ENCODE peak calls at places on chromosomes 6 and 20, in eight cellular contexts. H, Z, X, Q, Y, M, L and E are unnamed samples.

GRCh38 chr6:152091201-152091600 is 283.7 kb downstream of the ESR1 start:
- DNase-seq in Y (no peak), Z (no peak), L (no peak), X (no peak), Q (no peak), H (no peak), M (no peak), E (no peak)

GRCh38 chr6:146620655-146621054 is 21.9 kb downstream of the ADGB start:
- DNase-seq in H (no peak), Q (no peak), Y (no peak), Z (no peak), L (no peak), X (no peak), M (no peak), E (no peak)

GRCh38 chr6:10792101-10792500 is 44.5 kb downstream of the TMEM14B start:
- DNase-seq in H (no peak), L (no peak), M (no peak), X (no peak), Y (no peak), Z (no peak), Q (no peak), E (no peak)

GRCh38 chr20:34875657-34876160 is 703 bp upstream of the ACSS2 start:
- DNase-seq in L (no peak), X (no peak), H (no peak), Y (no peak), Z (no peak), Q (no peak), M (no peak), E (no peak)

GRCh38 chr20:21352703-21353102 is 44.6 kb downstream of the NKX2-4 start:
- DNase-seq in Z (no peak), Q (no peak), L (no peak), H (no peak), M (no peak), X (no peak), Y (no peak), E (no peak)

GRCh38 chr6:52416629-52417151 is 3.5 kb upstream of the EFHC1 start:
- DNase-seq in M (no peak), X (no peak), Y (peak; percentile 49), L (peak; percentile 70), Q (no peak), Z (peak; percentile 69), H (peak; percentile 52), E (peak; percentile 54)

GRCh38 chr6:474454-475185 is 83.1 kb downstream of the IRF4 start:
- DNase-seq in Z (peak; percentile 33), X (no peak), M (no peak), Q (peak; percentile 58), Y (no peak), L (peak; percentile 75), H (no peak), E (no peak)

GRCh38 chr20:63347950-63348827 is 13.0 kb downstream of the CHRNA4 start:
- DNase-seq in Z (no peak), Q (no peak), M (no peak), X (no peak), L (no peak), Y (no peak), H (no peak), E (no peak)

GRCh38 chr6:138084904-138085838 is 22.0 kb downstream of the PERP start:
- DNase-seq in H (no peak), X (no peak), M (no peak), Q (no peak), Z (no peak), Y (no peak), L (no peak), E (no peak)

GRCh38 chr20:60966031-60966430 is 286.0 kb upstream of the CDH4 start:
- DNase-seq in M (no peak), Z (no peak), Y (no peak), Q (no peak), H (no peak), L (no peak), X (no peak), E (no peak)

GRCh38 chr6:113859349-113860164 is 2.4 kb downstream of the MARCKS start:
- DNase-seq in M (peak; percentile 53), L (peak; percentile 66), Q (no peak), H (no peak), Y (no peak), X (no peak), Z (no peak), E (peak; percentile 39)

GRCh38 chr6:41785689-41786450 is 1.6 kb upstream of the TOMM6 start:
- DNase-seq in L (no peak), Y (no peak), Z (no peak), X (no peak), M (peak; percentile 55), Q (no peak), H (no peak), E (peak; percentile 37)

GRCh38 chr6:127949251-127949650 is 48.4 kb upstream of the THEMIS start:
- DNase-seq in Z (no peak), L (no peak), M (no peak), H (no peak), Q (no peak), X (no peak), Y (no peak), E (no peak)

GRCh38 chr20:38231786-38232130 is 28.8 kb downstream of the KIAA1755 start:
- DNase-seq in M (peak; percentile 73), Z (no peak), H (no peak), L (no peak), Q (no peak), Y (no peak), X (no peak), E (no peak)

GRCh38 chr6:98927534-98927933 is 20.2 kb downstream of the FBXL4 start:
- DNase-seq in Z (no peak), Y (no peak), L (no peak), X (no peak), Q (no peak), H (no peak), M (no peak), E (no peak)

GRCh38 chr6:14009416-14009815 is 84.7 kb downstream of the RNF182 start:
- DNase-seq in L (no peak), X (no peak), Q (no peak), Y (no peak), H (no peak), Z (no peak), M (no peak), E (no peak)

GRCh38 chr20:22248052-22248667 is 336.2 kb downstream of the FOXA2 start:
- DNase-seq in Z (no peak), H (no peak), Q (no peak), L (peak; percentile 9), M (no peak), X (no peak), Y (no peak), E (no peak)

GRCh38 chr6:83221302-83221701 is 28.1 kb downstream of the RWDD2A start:
- DNase-seq in Y (no peak), M (no peak), L (no peak), H (no peak), Q (no peak), X (no peak), Z (no peak), E (no peak)

GRCh38 chr20:6855074-6855473 is 87.6 kb downstream of the BMP2 start:
- DNase-seq in H (no peak), X (no peak), M (no peak), Q (no peak), L (no peak), Y (no peak), Z (no peak), E (no peak)

GRCh38 chr20:8438748-8439147 is 306.7 kb downstream of the PLCB1 start:
- DNase-seq in X (no peak), Z (no peak), Q (no peak), L (no peak), Y (no peak), H (no peak), M (no peak), E (no peak)

GRCh38 chr6:136517002-136517401 is 33.2 kb downstream of the MAP7 start:
- DNase-seq in Z (no peak), L (no peak), M (no peak), Q (no peak), H (no peak), Y (no peak), X (no peak), E (no peak)

GRCh38 chr6:16769131-16769985 is 8.1 kb upstream of the ATXN1 start:
- DNase-seq in X (no peak), H (peak; percentile 60), Y (peak; percentile 68), Q (peak; percentile 36), L (peak; percentile 96), Z (peak; percentile 74), M (peak; percentile 34), E (no peak)

GRCh38 chr6:28980797-28981390 is 24.2 kb downstream of the ZNF311 start:
- DNase-seq in Y (peak; percentile 53), Z (peak; percentile 98), L (peak; percentile 90), H (no peak), X (peak; percentile 69), M (peak; percentile 65), Q (no peak), E (peak; percentile 29)

GRCh38 chr6:64580346-64580745 is 944.7 kb downstream of the PHF3 start:
- DNase-seq in L (no peak), X (no peak), Y (no peak), M (no peak), H (no peak), Z (no peak), Q (no peak), E (no peak)

GRCh38 chr6:132005177-132005576 is 54.0 kb upstream of the CCN2 start:
- DNase-seq in Y (no peak), Q (no peak), Z (no peak), H (no peak), L (no peak), X (no peak), M (no peak), E (peak; percentile 20)

GRCh38 chr6:147179809-147180208 is 24.4 kb upstream of the STXBP5 start:
- DNase-seq in M (no peak), Q (no peak), Z (no peak), L (no peak), X (no peak), Y (no peak), H (no peak), E (no peak)

GRCh38 chr6:105810105-105810921 is 275.8 kb upstream of the PRDM1 start:
- DNase-seq in X (no peak), M (peak; percentile 27), Y (peak; percentile 88), H (peak; percentile 64), Z (peak; percentile 43), Q (peak; percentile 17), L (peak; percentile 73), E (no peak)

GRCh38 chr6:4136354-4136831 is 1.0 kb upstream of the ECI2 start:
- DNase-seq in Y (no peak), Q (no peak), L (no peak), H (no peak), X (no peak), M (no peak), Z (no peak), E (no peak)

GRCh38 chr6:111057074-111057752 is 30.1 kb upstream of the SLC16A10 start:
- DNase-seq in X (no peak), L (peak; percentile 41), Z (peak; percentile 36), H (no peak), Q (no peak), M (no peak), Y (peak; percentile 41), E (peak; percentile 7)

GRCh38 chr6:142695016-142695415 is 250.0 kb downstream of the HIVEP2 start:
- DNase-seq in Y (no peak), H (no peak), L (no peak), X (no peak), Z (no peak), Q (no peak), M (no peak), E (no peak)

GRCh38 chr20:41205313-41205712 is 68.0 kb downstream of the PLCG1 start:
- DNase-seq in Z (no peak), L (no peak), Y (no peak), X (no peak), M (peak; percentile 37), H (no peak), Q (no peak), E (peak; percentile 98)

GRCh38 chr6:79250107-79250514 is 15.6 kb upstream of the HMGN3 start:
- DNase-seq in L (no peak), Z (no peak), Y (no peak), X (no peak), Q (no peak), H (no peak), M (no peak), E (peak; percentile 26)

GRCh38 chr6:144415835-144416237 is 130.7 kb downstream of the UTRN start:
- DNase-seq in L (peak; percentile 28), X (no peak), Z (no peak), Q (no peak), H (no peak), Y (peak; percentile 32), M (no peak), E (no peak)